ENCODE peak calls at places on chromosomes 3 and 15, in four cellular contexts. D, W, T and M are unnamed samples.

GRCh38 chr3:103381286-103381685 is 946.5 kb downstream of the ZPLD1 start:
- DNase-seq in D (no peak), W (no peak), T (no peak), M (no peak)

GRCh38 chr3:189745622-189746021 is 114.4 kb downstream of the TP63 start:
- DNase-seq in D (no peak), T (no peak), W (no peak), M (no peak)

GRCh38 chr3:69250014-69250413 is 127.6 kb upstream of the LMOD3 start:
- DNase-seq in D (peak), W (no peak), T (no peak), M (no peak)

GRCh38 chr3:60307800-60308199 is 943.5 kb downstream of the FHIT start:
- DNase-seq in W (no peak), T (no peak), D (no peak), M (no peak)

GRCh38 chr3:105811518-105812193 is 57.2 kb downstream of the CBLB start:
- DNase-seq in T (no peak), W (no peak), D (no peak), M (no peak)

GRCh38 chr3:98962189-98962930 is 60.9 kb upstream of the DCBLD2 start:
- DNase-seq in D (no peak), W (peak), T (peak), M (no peak)

GRCh38 chr3:71723452-71724170 is 1.6 kb downstream of the EIF4E3 start:
- DNase-seq in T (no peak), W (no peak), D (no peak), M (no peak)

GRCh38 chr3:129428382-129429079 is at the start of gene EFCAB12:
- DNase-seq in T (peak), D (peak), W (peak), M (peak)

GRCh38 chr15:73196113-73196512 is 143.8 kb downstream of the NEO1 start:
- DNase-seq in T (no peak), W (no peak), D (no peak), M (no peak)

GRCh38 chr15:25172691-25173090 is 217.9 kb downstream of the SNRPN start:
- DNase-seq in W (no peak), T (no peak), D (peak), M (no peak)

GRCh38 chr3:196502775-196503181 is 790 bp downstream of the RNF168 start:
- DNase-seq in T (peak), D (peak), W (peak), M (peak)

GRCh38 chr15:92648190-92648875 is 7.2 kb downstream of the FAM174B start:
- DNase-seq in T (no peak), D (peak), W (no peak), M (no peak)

GRCh38 chr3:123781571-123782275 is 102.4 kb downstream of the MYLK start:
- DNase-seq in D (no peak), T (peak), W (no peak), M (no peak)

GRCh38 chr15:55564347-55565145 is 23.6 kb downstream of the PYGO1 start:
- DNase-seq in T (no peak), D (no peak), W (no peak), M (no peak)

GRCh38 chr3:95721938-95722337 is 1092.5 kb upstream of the EPHA6 start:
- DNase-seq in D (no peak), W (peak), T (no peak), M (no peak)

GRCh38 chr15:90860450-90860849 is 7.9 kb upstream of the FURIN start:
- DNase-seq in D (no peak), T (no peak), W (no peak), M (no peak)

GRCh38 chr3:33360136-33360825 is 79.9 kb downstream of the UBP1 start:
- DNase-seq in D (no peak), W (peak), T (no peak), M (no peak)

GRCh38 chr3:195511136-195511535 is 32.0 kb downstream of the PPP1R2 start:
- DNase-seq in D (no peak), T (no peak), W (no peak), M (no peak)

GRCh38 chr3:11619946-11620652 is 23.6 kb downstream of the VGLL4 start:
- DNase-seq in D (no peak), W (no peak), T (no peak), M (no peak)

GRCh38 chr3:23807161-23808015 is 1.6 kb downstream of the UBE2E1 start:
- DNase-seq in T (no peak), D (no peak), W (peak), M (no peak)

GRCh38 chr3:191961036-191961435 is 500.1 kb downstream of the PYDC2 start:
- DNase-seq in T (no peak), D (no peak), W (no peak), M (no peak)

GRCh38 chr3:109825971-109826810 is 488.8 kb upstream of the DPPA4 start:
- DNase-seq in D (no peak), W (no peak), T (no peak), M (no peak)

GRCh38 chr3:188152660-188153497 is 1.1 kb upstream of the LPP start:
- DNase-seq in D (peak), T (peak), W (peak), M (peak)

GRCh38 chr3:128753715-128754114 is 27.7 kb downstream of the RAB7A start:
- DNase-seq in T (no peak), W (no peak), D (no peak), M (no peak)

GRCh38 chr3:108489776-108490175 is 20.6 kb downstream of the MYH15 start:
- DNase-seq in D (no peak), T (no peak), W (peak), M (no peak)

GRCh38 chr3:129599607-129600006 is 6.9 kb downstream of the PLXND1 start:
- DNase-seq in W (no peak), D (no peak), T (no peak), M (peak)

GRCh38 chr15:52234596-52235541 is 43.7 kb upstream of the GNB5 start:
- DNase-seq in T (no peak), W (no peak), D (no peak), M (no peak)

GRCh38 chr15:67997996-67998395 is 56.1 kb upstream of the PIAS1 start:
- DNase-seq in D (no peak), T (no peak), W (peak), M (no peak)

GRCh38 chr3:115475178-115476041 is 147.9 kb upstream of the GAP43 start:
- DNase-seq in W (no peak), T (no peak), D (no peak), M (no peak)

GRCh38 chr15:90232941-90233700 is 620 bp downstream of the CIB1 start:
- DNase-seq in D (peak), T (no peak), W (peak), M (no peak)

GRCh38 chr3:100637197-100637631 is 27.8 kb downstream of the ADGRG7 start:
- DNase-seq in T (no peak), D (no peak), W (no peak), M (no peak)

GRCh38 chr3:129018271-129018670 is 17.2 kb downstream of the EFCC1 start:
- DNase-seq in T (no peak), W (no peak), D (no peak), M (no peak)